ENCODE peak calls at places on chromosomes 3 and 15, in seven cellular contexts. V is fibroblast of lung, O is foreskin fibroblast, D is psoas muscle, X is tibial artery, W is thyroid gland, C is IMR-90. F is an unnamed sample.

GRCh38 chr3:64295594-64295993 is 70.3 kb upstream of the PRICKLE2 start:
- DNase-seq in W (no peak), X (no peak), D (no peak), V (peak), C (peak), O (peak), F (peak)

GRCh38 chr3:64844558-64844957 is 156.8 kb upstream of the ADAMTS9 start:
- DNase-seq in O (no peak), D (no peak), X (no peak), C (no peak), V (no peak), W (no peak), F (no peak)

GRCh38 chr15:76024021-76024768 is 12.0 kb upstream of the NRG4 start:
- DNase-seq in W (no peak), O (no peak), X (no peak), D (no peak), V (no peak), C (no peak), F (no peak)

GRCh38 chr15:74007820-74008371 is 13.4 kb downstream of the PML start:
- DNase-seq in X (no peak), W (peak), D (no peak), C (no peak), O (no peak), V (no peak), F (no peak)

GRCh38 chr3:12440927-12441326 is 43.4 kb upstream of the TSEN2 start:
- DNase-seq in W (peak), D (peak), X (no peak), V (peak), O (peak), C (peak), F (peak)

GRCh38 chr3:194046995-194047681 is 88.8 kb upstream of the HES1 start:
- DNase-seq in V (no peak), C (no peak), O (no peak), W (peak), X (no peak), D (peak), F (no peak)

GRCh38 chr3:8984081-8984480 is 20.8 kb upstream of the RAD18 start:
- DNase-seq in O (no peak), X (no peak), C (no peak), V (no peak), W (no peak), D (no peak), F (no peak)

GRCh38 chr3:109154989-109155388 is 18.5 kb downstream of the C3orf85 start:
- DNase-seq in O (no peak), C (no peak), D (no peak), X (no peak), V (peak), W (no peak), F (peak)

GRCh38 chr15:28985691-28986090 is 99.9 kb downstream of the APBA2 start:
- DNase-seq in V (no peak), O (no peak), W (no peak), C (no peak), X (no peak), D (no peak), F (no peak)

DNA sequence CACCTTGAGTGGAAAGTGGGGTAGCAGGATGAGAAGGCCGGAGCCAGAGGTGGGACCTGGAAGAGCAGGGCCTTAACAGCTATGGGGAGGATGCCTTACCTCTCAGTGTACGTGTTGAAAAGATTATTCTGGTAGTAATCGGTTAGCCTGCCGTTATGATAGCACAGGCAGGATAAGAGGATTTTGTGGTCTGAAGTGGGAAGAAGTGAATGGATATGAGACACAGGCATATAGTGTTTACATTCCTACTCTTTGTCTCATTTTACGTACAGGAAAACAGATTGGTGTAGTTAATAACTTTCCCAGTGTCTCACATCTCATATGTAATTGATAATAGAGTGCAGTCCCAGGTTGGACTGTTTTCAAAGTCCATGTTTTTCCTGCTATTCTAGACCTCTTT is 172.3 kb downstream of the KLHL25 start:
- DNase-seq in D (no peak), X (no peak), O (no peak), W (no peak), C (peak), V (peak), F (no peak)
- H3K4me3 ChIP-seq in D (peak), X (peak), O (peak), W (no peak), C (no peak), V (peak), F (no peak)

GRCh38 chr3:128929364-128929763 is 49.9 kb downstream of the ACAD9 start:
- DNase-seq in W (no peak), O (no peak), D (no peak), X (no peak), C (no peak), V (no peak), F (no peak)

GRCh38 chr3:128932516-128933212 is 53.2 kb downstream of the ACAD9 start:
- DNase-seq in C (no peak), V (no peak), W (no peak), O (no peak), D (no peak), X (no peak), F (no peak)

GRCh38 chr3:128933922-128934253 is 54.5 kb downstream of the ACAD9 start:
- DNase-seq in W (no peak), C (no peak), V (no peak), X (no peak), D (no peak), O (no peak), F (no peak)

GRCh38 chr3:128933213-128933921 is 53.9 kb downstream of the ACAD9 start:
- DNase-seq in V (no peak), C (no peak), O (no peak), D (no peak), X (no peak), W (no peak), F (no peak)

GRCh38 chr3:128931046-128931445 is 51.6 kb downstream of the ACAD9 start:
- DNase-seq in O (no peak), C (no peak), D (no peak), W (no peak), X (no peak), V (no peak), F (no peak)
- H3K4me3 ChIP-seq in O (no peak), C (no peak), D (no peak), W (no peak), X (no peak), V (no peak), F (no peak)

DNA sequence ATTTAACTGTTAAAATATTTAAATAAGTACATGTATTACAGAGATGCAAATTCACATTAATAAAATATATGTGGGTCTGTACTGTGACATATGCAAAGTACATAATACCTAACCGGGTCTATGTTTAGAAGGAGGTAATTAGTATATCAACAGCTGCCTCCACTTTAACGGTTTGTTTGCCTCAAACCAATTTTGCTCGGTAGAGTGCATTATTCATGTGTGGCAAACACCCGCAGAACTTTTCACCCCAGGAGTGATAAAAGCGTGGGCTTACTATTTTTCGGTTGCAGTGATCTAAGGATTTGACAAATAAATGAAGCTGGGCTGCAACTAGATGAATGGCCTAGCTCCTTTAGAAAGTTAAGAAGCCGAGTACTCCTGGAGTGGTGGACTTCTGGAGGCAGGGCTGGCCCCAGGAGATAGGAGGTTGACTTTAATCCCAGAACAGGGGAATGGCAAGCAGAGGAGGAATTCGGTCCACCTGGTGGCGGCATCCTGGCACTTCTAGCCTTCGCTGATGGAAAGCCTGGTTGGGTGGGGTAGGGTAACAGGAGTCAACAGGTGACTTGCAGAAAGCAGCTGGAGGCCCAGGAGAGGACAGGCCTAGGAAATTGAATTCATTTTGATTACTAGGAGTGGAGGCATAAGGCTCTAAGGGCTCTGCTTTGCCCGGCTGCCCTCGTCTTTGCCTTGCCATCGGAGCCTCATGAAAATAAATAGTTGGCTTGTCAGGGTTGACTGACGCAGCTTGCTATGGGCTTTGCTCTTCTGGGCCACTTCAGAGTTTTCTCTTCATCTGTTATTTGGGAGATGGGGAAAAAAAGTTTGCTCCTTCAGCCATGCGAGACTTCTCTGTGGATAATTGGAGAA is 2.4 kb downstream of the SLCO3A1 start:
- DNase-seq in V (no peak), C (no peak), X (no peak), W (peak), D (no peak), O (no peak), F (no peak)
- H3K4me3 ChIP-seq in V (no peak), C (no peak), X (no peak), W (no peak), D (no peak), O (no peak), F (no peak)

DNA sequence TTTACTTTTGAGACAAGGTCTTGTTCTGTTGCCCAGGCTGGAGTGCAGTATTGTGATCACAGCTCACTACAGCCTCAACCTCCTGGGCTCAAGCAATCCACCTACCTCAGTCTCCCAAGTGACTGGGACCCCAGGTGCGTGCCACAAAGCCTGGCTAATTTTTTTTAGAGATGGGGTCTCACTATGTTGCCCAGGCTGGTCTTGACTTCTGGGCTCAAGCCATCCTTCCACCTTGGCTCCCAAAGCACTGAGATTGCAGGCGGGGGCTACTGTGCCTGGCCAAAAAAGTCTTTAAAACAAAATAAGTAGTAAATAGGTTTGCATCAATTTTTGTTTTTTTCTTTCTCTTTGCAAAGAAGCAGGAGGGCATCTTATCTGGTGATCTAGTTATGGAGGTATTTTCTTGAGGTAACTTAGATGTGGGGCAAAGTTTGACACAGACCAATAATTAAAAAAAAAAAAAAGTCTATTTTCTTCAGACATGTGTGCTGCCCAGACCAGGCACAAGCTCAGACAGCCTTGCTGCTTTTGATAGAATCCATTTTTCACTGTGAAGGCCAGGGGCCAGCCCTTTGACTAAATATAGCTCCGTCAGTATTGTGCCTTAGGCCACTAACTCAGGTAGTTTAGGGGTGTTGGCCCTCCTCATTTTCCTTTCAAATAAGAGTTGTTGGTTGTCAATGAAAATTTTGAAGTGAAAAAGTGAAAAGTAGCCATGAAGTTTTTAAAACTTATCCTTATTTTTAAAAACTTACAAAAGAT is 2.5 kb downstream of the ARL6IP5 start:
- DNase-seq in D (no peak), C (no peak), V (no peak), X (no peak), W (no peak), O (no peak), F (no peak)
- H3K4me3 ChIP-seq in D (peak), C (no peak), V (peak), X (peak), W (no peak), O (peak), F (peak)

DNA sequence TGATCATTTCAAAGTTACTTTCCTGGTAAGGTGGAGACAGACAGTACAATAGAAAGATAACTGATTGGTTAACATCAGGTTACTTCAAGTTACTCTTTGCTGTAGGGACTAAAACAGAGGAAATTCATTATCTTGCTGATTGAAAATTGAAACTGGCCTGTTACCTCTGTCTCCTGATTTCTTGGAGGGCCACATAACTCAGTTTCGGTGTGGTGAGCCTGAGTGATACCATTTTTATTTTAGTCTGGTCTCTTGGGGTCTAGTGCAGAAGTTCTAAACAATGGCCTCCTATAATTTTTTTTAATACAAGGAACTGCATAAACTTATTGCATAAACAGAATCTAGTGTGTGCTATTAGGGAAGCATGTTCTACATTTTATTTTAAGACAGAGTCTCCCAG is 1.2 kb upstream of the ICE2 start:
- DNase-seq in C (no peak), X (no peak), O (no peak), W (no peak), D (no peak), V (no peak), F (no peak)
- H3K4me3 ChIP-seq in C (no peak), X (no peak), O (no peak), W (no peak), D (no peak), V (no peak), F (no peak)

DNA sequence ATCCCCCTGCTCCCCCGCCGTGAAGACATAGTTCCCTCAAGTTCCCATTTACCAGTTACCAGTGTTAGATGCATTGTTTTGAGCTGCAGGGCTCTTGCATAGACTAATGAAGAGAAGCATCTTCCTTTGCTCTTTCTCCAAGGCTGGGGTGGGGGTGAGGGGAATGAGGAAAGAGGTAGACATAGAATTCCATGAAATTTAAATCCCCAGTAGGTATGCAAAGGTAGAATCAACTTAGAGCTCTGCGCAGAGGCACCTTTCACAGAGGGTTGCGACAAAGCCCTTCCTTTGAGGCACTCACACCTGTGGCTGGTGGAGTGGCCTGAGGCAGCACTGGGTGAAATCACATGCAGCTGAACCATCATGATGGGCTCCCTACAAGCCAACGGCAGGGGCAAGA is 101.3 kb downstream of the WDR76 start:
- DNase-seq in V (no peak), D (no peak), C (no peak), W (no peak), O (no peak), X (no peak), F (no peak)
- H3K4me3 ChIP-seq in V (no peak), D (no peak), C (no peak), W (no peak), O (no peak), X (no peak), F (no peak)